ENCODE peak calls at places on chromosomes 4 and X, in nine cellular contexts. V is mesendoderm, T is aorta, X is uterus, H is tibial nerve, A is GM23338, N is fibroblast of lung, C is Karpas-422, B is hepatocyte. F is an unnamed sample.

GRCh38 chrX:110004210-110004609 is 1.3 kb downstream of the TMEM164 start:
- DNase-seq in V (peak; percentile 15), T (no peak), X (no peak), H (no peak), A (no peak), N (no peak), C (peak; percentile 20), B (peak; percentile 46), F (no peak)

GRCh38 chr4:124907881-124908280 is 195.3 kb upstream of the ANKRD50 start:
- DNase-seq in V (no peak), T (no peak), X (no peak), H (no peak), A (no peak), N (peak; percentile 90), C (no peak), B (no peak), F (no peak)

GRCh38 chr4:134780244-134780643 is 578.7 kb upstream of the PABPC4L start:
- DNase-seq in V (no peak), T (no peak), X (no peak), H (no peak), A (no peak), N (no peak), C (no peak), B (no peak), F (no peak)

GRCh38 chr4:879730-880079 is 52.4 kb downstream of the GAK start:
- DNase-seq in V (no peak), T (no peak), X (no peak), H (no peak), A (no peak), N (no peak), C (no peak), B (no peak), F (no peak)

GRCh38 chr4:153530284-153530995 is 64.3 kb downstream of the TMEM131L start:
- DNase-seq in V (no peak), T (no peak), X (no peak), H (no peak), A (no peak), N (no peak), C (peak; percentile 59), B (no peak), F (no peak)

GRCh38 chrX:30795981-30796958 is 92.8 kb downstream of the TAB3 start:
- DNase-seq in V (no peak), T (no peak), X (no peak), H (no peak), A (no peak), N (no peak), C (no peak), B (no peak), F (peak; percentile 27)

GRCh38 chr4:56698329-56698728 is 17.2 kb upstream of the HOPX start:
- DNase-seq in V (peak; percentile 86), T (no peak), X (no peak), H (no peak), A (no peak), N (peak; percentile 44), C (no peak), B (peak; percentile 25), F (peak; percentile 56)

GRCh38 chrX:72738396-72738795 is 24.3 kb upstream of the PHKA1 start:
- DNase-seq in V (no peak), T (no peak), X (no peak), H (no peak), A (no peak), N (no peak), C (no peak), B (no peak), F (no peak)

GRCh38 chr4:15906024-15906443 is 32.5 kb downstream of the FGFBP1 start:
- DNase-seq in V (peak; percentile 96), T (no peak), X (no peak), H (no peak), A (peak; percentile 75), N (no peak), C (no peak), B (peak; percentile 68), F (no peak)

GRCh38 chr4:168540865-168541607 is 44.2 kb downstream of the PALLD start:
- DNase-seq in V (no peak), T (no peak), X (no peak), H (no peak), A (no peak), N (no peak), C (no peak), B (no peak), F (peak; percentile 34)

GRCh38 chrX:131287556-131288179 is 1.4 kb downstream of the IGSF1 start:
- DNase-seq in V (no peak), T (no peak), X (no peak), H (no peak), A (no peak), N (no peak), C (no peak), B (peak; percentile 11), F (peak; percentile 22)

GRCh38 chrX:100194073-100194775 is 215.8 kb downstream of the PCDH19 start:
- DNase-seq in V (no peak), T (no peak), X (no peak), H (no peak), A (no peak), N (no peak), C (no peak), B (no peak), F (peak; percentile 1)

GRCh38 chrX:39194673-39195072 is 393.4 kb downstream of the MID1IP1 start:
- DNase-seq in V (no peak), T (no peak), X (no peak), H (no peak), A (no peak), N (no peak), C (no peak), B (no peak), F (no peak)

GRCh38 chrX:39199429-39199828 is 398.2 kb downstream of the MID1IP1 start:
- DNase-seq in V (no peak), T (no peak), X (no peak), H (no peak), A (no peak), N (no peak), C (no peak), B (no peak), F (no peak)

GRCh38 chrX:39196192-39197102 is 395.2 kb downstream of the MID1IP1 start:
- DNase-seq in V (no peak), T (no peak), X (peak; percentile 27), H (peak; percentile 13), A (peak; percentile 6), N (peak; percentile 45), C (peak; percentile 55), B (no peak), F (no peak)

DNA sequence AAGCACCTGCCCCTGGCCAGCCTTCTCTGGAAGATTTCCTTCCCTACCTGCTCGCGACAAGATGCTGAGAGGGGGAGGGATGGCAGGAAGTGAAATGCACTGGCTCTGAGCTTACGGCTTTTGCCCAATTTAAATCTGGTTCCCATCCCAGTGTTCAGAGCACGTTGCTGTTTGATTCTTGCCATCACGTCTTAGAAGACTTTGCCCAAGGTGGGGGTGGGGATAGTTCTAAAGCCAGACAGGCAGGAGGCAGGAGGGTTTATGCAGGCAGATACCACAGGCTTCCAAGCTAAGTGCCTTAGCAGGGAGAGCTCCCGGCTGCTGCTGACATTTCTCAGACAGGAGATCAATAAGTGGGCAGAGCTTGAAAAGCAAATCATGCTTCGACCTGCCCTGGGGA is 393.9 kb downstream of the MID1IP1 start:
- DNase-seq in V (no peak), T (no peak), X (no peak), H (no peak), A (peak; percentile 14), N (no peak), C (peak; percentile 17), B (no peak), F (no peak)
- H3K4me1 ChIP-seq in V (peaks cover 3% of the 10 kb centered on the region), T (no peaks in the 10 kb centered on the region), X (no peaks in the 10 kb centered on the region), H (no peaks in the 10 kb centered on the region), A (peaks cover 12% of the 10 kb centered on the region), N (no peaks in the 10 kb centered on the region), C (peaks cover 12% of the 10 kb centered on the region), B (no peaks in the 10 kb centered on the region), F (peaks cover 4% of the 10 kb centered on the region)

GRCh38 chr4:79917246-79917645 is 155.8 kb downstream of the ANTXR2 start:
- DNase-seq in V (peak; percentile 85), T (peak; percentile 47), X (no peak), H (no peak), A (peak; percentile 85), N (peak; percentile 48), C (peak; percentile 53), B (peak; percentile 27), F (peak; percentile 42)
- H3K4me3 ChIP-seq in V (no peak overlapping the region), T (no peak overlapping the region), X (no peak overlapping the region), H (no peak overlapping the region), A (no peak overlapping the region), N (no peak overlapping the region), C (no peak overlapping the region), B (no peak overlapping the region), F (no peak overlapping the region)

GRCh38 chr4:2852481-2852881 is 8.8 kb downstream of the ADD1 start:
- DNase-seq in V (no peak), T (no peak), X (no peak), H (no peak), A (no peak), N (no peak), C (no peak), B (no peak), F (no peak)
- H3K4me1 ChIP-seq in V (peaks cover 3% of the 10 kb centered on the region), T (peaks cover 2% of the 10 kb centered on the region), X (peaks cover 17% of the 10 kb centered on the region), H (no peaks in the 10 kb centered on the region), A (no peaks in the 10 kb centered on the region), N (peaks cover 8% of the 10 kb centered on the region), C (peaks cover 32% of the 10 kb centered on the region), B (peaks cover 36% of the 10 kb centered on the region), F (peaks cover 5% of the 10 kb centered on the region)

GRCh38 chrX:101291204-101291603 is at the start of gene TAF7L:
- DNase-seq in V (no peak), T (no peak), X (no peak), H (no peak), A (peak; percentile 33), N (peak; percentile 1), C (no peak), B (no peak), F (peak; percentile 79)
- H3K4me3 ChIP-seq in V (no peak within 1 kb of the TSS), T (no peak within 1 kb of the TSS), X (no peak within 1 kb of the TSS), H (no peak within 1 kb of the TSS), A (peak within 1 kb of the TSS; percentile 34), N (peak within 1 kb of the TSS; percentile 5), C (no peak within 1 kb of the TSS), B (no peak within 1 kb of the TSS), F (peak within 1 kb of the TSS; percentile 56)

GRCh38 chrX:107674480-107675364 is 46.4 kb downstream of the PRPS1 start:
- DNase-seq in V (no peak), T (peak; percentile 75), X (peak; percentile 78), H (peak; percentile 69), A (no peak), N (peak; percentile 96), C (peak; percentile 70), B (peak; percentile 72), F (no peak)

GRCh38 chrX:107675823-107676555 is 47.7 kb downstream of the PRPS1 start:
- DNase-seq in V (no peak), T (no peak), X (peak; percentile 45), H (no peak), A (no peak), N (peak; percentile 75), C (peak; percentile 94), B (peak; percentile 61), F (no peak)

GRCh38 chrX:107676559-107677378 is 48.5 kb downstream of the PRPS1 start:
- DNase-seq in V (peak; percentile 59), T (peak; percentile 92), X (peak; percentile 84), H (peak; percentile 74), A (no peak), N (peak; percentile 97), C (no peak), B (peak; percentile 89), F (no peak)

GRCh38 chrX:107673933-107674479 is 45.7 kb downstream of the PRPS1 start:
- DNase-seq in V (no peak), T (peak; percentile 87), X (peak; percentile 77), H (peak; percentile 75), A (peak; percentile 36), N (peak; percentile 94), C (peak; percentile 90), B (peak; percentile 88), F (no peak)

DNA sequence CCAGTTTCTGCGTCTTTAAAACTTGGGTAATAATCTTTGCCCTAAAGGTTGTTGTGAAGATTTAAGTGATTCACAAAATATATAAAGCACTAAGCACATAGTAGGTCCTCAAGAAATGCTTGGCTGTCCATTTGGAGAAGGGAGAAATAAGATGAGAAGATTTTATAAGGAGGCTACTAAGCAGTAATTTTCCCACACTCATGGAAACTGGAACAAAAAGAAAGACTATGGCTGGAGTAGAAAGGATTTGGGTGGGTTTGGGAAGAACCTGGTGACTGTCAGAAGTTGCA is 47.0 kb downstream of the PRPS1 start:
- DNase-seq in V (no peak), T (no peak), X (no peak), H (no peak), A (no peak), N (no peak), C (no peak), B (no peak), F (no peak)
- H3K4me1 ChIP-seq in V (peaks cover 1% of the 10 kb centered on the region), T (peaks cover 6% of the 10 kb centered on the region), X (peaks cover 6% of the 10 kb centered on the region), H (no peaks in the 10 kb centered on the region), A (peaks cover 11% of the 10 kb centered on the region), N (peaks cover 11% of the 10 kb centered on the region), C (peaks cover 75% of the 10 kb centered on the region), B (peaks cover 36% of the 10 kb centered on the region), F (peaks cover 45% of the 10 kb centered on the region)

F was measured in osteoblast.